ENCODE peak calls at places on chromosome 9, in six cellular contexts. F is HepG2, O is GM12878, I is H1, J is HCT116, X is K562. M is an unnamed sample.

GRCh38 chr9:89553451-89554020 is 51.3 kb upstream of the GADD45G start:
- DNase-seq in X (no peak), F (no peak), I (no peak), O (no peak), J (no peak), M (no peak)

GRCh38 chr9:4327504-4328191 is 27.8 kb upstream of the GLIS3 start:
- DNase-seq in J (no peak), I (peak), O (no peak), X (no peak), F (no peak), M (no peak)

GRCh38 chr9:79489241-79490000 is 82.3 kb upstream of the TLE4 start:
- DNase-seq in O (no peak), X (no peak), F (peak), J (no peak), I (no peak), M (no peak)

GRCh38 chr9:119556129-119556875 is 187.1 kb upstream of the BRINP1 start:
- DNase-seq in X (peak), F (peak), I (peak), O (no peak), J (no peak), M (peak)

GRCh38 chr9:7103382-7104170 is 345.8 kb downstream of the KDM4C start:
- DNase-seq in X (no peak), J (no peak), O (no peak), F (no peak), I (no peak), M (no peak)

GRCh38 chr9:104950838-104951237 is 22.9 kb upstream of the ABCA1 start:
- DNase-seq in J (no peak), O (no peak), I (no peak), F (no peak), X (no peak), M (no peak)

GRCh38 chr9:19689324-19690087 is 99.3 kb downstream of the SLC24A2 start:
- DNase-seq in F (no peak), O (no peak), X (no peak), J (no peak), I (no peak), M (no peak)

GRCh38 chr9:121599186-121599871 is 52.1 kb upstream of the DAB2IP start:
- DNase-seq in J (peak), I (peak), X (no peak), F (peak), O (no peak), M (no peak)

GRCh38 chr9:106634641-106635040 is 228.3 kb upstream of the ZNF462 start:
- DNase-seq in J (no peak), O (no peak), X (no peak), I (no peak), F (no peak), M (no peak)

GRCh38 chr9:114396558-114397218 is 8.9 kb upstream of the AKNA start:
- DNase-seq in F (peak), I (no peak), J (peak), O (no peak), X (no peak), M (no peak)

GRCh38 chr9:81317939-81318338 is 371.4 kb downstream of the TLE1 start:
- DNase-seq in I (no peak), F (no peak), O (no peak), J (no peak), X (no peak), M (no peak)

GRCh38 chr9:120892748-120893584 is 16.0 kb upstream of the PHF19 start:
- DNase-seq in I (no peak), X (peak), O (no peak), J (no peak), F (no peak), M (no peak)

GRCh38 chr9:122190597-122191381 is 31.1 kb downstream of the MORN5 start:
- DNase-seq in F (peak), X (no peak), J (no peak), I (no peak), O (no peak), M (peak)

GRCh38 chr9:129333961-129334743 is 156.1 kb upstream of the IER5L start:
- DNase-seq in O (no peak), X (peak), J (peak), F (peak), I (peak), M (peak)

GRCh38 chr9:109745335-109746283 is 34.4 kb upstream of the PALM2AKAP2 start:
- DNase-seq in X (no peak), F (no peak), J (no peak), O (no peak), I (no peak), M (no peak)

GRCh38 chr9:109507421-109507838 is 9.3 kb upstream of the PTPN3 start:
- DNase-seq in O (no peak), X (no peak), F (peak), J (no peak), I (no peak), M (peak)

GRCh38 chr9:38371495-38371894 is 21.0 kb upstream of the ALDH1B1 start:
- DNase-seq in J (peak), F (peak), O (peak), I (no peak), X (peak), M (peak)

GRCh38 chr9:104906441-104907277 is 21.3 kb downstream of the ABCA1 start:
- DNase-seq in F (no peak), J (no peak), X (no peak), I (peak), O (no peak), M (no peak)

GRCh38 chr9:87602933-87603643 is 105.4 kb downstream of the DAPK1 start:
- DNase-seq in J (no peak), I (no peak), X (no peak), O (no peak), F (no peak), M (no peak)

GRCh38 chr9:88280816-88281382 is 107.3 kb upstream of the SPIN1 start:
- DNase-seq in I (peak), J (no peak), F (no peak), X (no peak), O (no peak), M (no peak)

GRCh38 chr9:746661-747434 is 94.6 kb upstream of the DMRT1 start:
- DNase-seq in X (no peak), J (no peak), F (no peak), O (no peak), I (peak), M (no peak)

GRCh38 chr9:137030528-137030927 is 1.4 kb downstream of the FUT7 start:
- DNase-seq in X (no peak), F (no peak), I (no peak), J (no peak), O (peak), M (no peak)

GRCh38 chr9:124218438-124219289 is 39.1 kb upstream of the NEK6 start:
- DNase-seq in F (peak), J (peak), O (peak), X (no peak), I (no peak), M (no peak)

GRCh38 chr9:76445976-76446375 is 13.0 kb upstream of the GCNT1 start:
- DNase-seq in X (no peak), I (no peak), F (no peak), O (no peak), J (no peak), M (no peak)

GRCh38 chr9:137049544-137050449 is 3.8 kb upstream of the NPDC1 start:
- DNase-seq in J (no peak), I (peak), F (no peak), X (peak), O (no peak), M (no peak)

GRCh38 chr9:37390759-37391158 is 31.7 kb upstream of the GRHPR start:
- DNase-seq in X (peak), O (peak), F (peak), I (peak), J (peak), M (no peak)

GRCh38 chr9:81628897-81629296 is 60.5 kb downstream of the TLE1 start:
- DNase-seq in X (no peak), O (no peak), I (no peak), J (no peak), F (peak), M (peak)

GRCh38 chr9:89969156-89969566 is 364.3 kb downstream of the GADD45G start:
- DNase-seq in I (no peak), O (no peak), F (peak), J (no peak), X (no peak), M (no peak)

GRCh38 chr9:378263-378662 is 163.6 kb downstream of the DOCK8 start:
- DNase-seq in O (no peak), F (no peak), I (no peak), X (no peak), J (no peak), M (no peak)

GRCh38 chr9:137516144-137516917 is 33.9 kb downstream of the PNPLA7 start:
- DNase-seq in I (no peak), O (no peak), F (no peak), J (no peak), X (peak), M (no peak)

GRCh38 chr9:88746029-88746743 is 211.2 kb downstream of the NXNL2 start:
- DNase-seq in J (no peak), F (no peak), I (no peak), O (no peak), X (no peak), M (no peak)

GRCh38 chr9:112312139-112312538 is 21.3 kb downstream of the PTBP3 start:
- DNase-seq in J (no peak), X (no peak), F (no peak), I (no peak), O (no peak), M (no peak)

GRCh38 chr9:112308576-112308975 is 24.8 kb downstream of the PTBP3 start:
- DNase-seq in I (no peak), X (no peak), F (peak), J (no peak), O (no peak), M (no peak)

GRCh38 chr9:33300546-33300945 is 10.2 kb downstream of the NFX1 start:
- DNase-seq in J (no peak), I (no peak), O (no peak), F (peak), X (no peak), M (no peak)

GRCh38 chr9:11726659-11727058 is 966.5 kb upstream of the TYRP1 start:
- DNase-seq in X (no peak), O (no peak), F (no peak), J (no peak), I (no peak), M (no peak)

GRCh38 chr9:82606761-82607382 is 456.1 kb downstream of the RASEF start:
- DNase-seq in O (peak), X (no peak), J (peak), F (peak), I (peak), M (peak)

GRCh38 chr9:21455320-21455719 is 15.1 kb downstream of the IFNA1 start:
- DNase-seq in I (no peak), X (no peak), O (no peak), F (peak), J (peak), M (peak)

GRCh38 chr9:109499631-109500120 is 1.6 kb upstream of the PTPN3 start:
- DNase-seq in I (peak), O (no peak), F (peak), X (no peak), J (no peak), M (no peak)

GRCh38 chr9:108040783-108041182 is 551.2 kb upstream of the KLF4 start:
- DNase-seq in J (no peak), F (no peak), O (no peak), I (no peak), X (peak), M (no peak)

GRCh38 chr9:10855847-10856246 is 243.0 kb upstream of the PTPRD start:
- DNase-seq in F (no peak), J (no peak), I (no peak), O (no peak), X (no peak), M (no peak)

GRCh38 chr9:83981126-83981871 is 694 bp downstream of the RMI1 start:
- DNase-seq in I (no peak), J (no peak), O (no peak), X (no peak), F (no peak), M (no peak)
- TF ChIP-seq SIN3A in I (no peak), J (peak), O (no peak), X (peak), F (no peak), M (no peak)

GRCh38 chr9:35727676-35728040 is 4.3 kb downstream of the TLN1 start:
- DNase-seq in O (no peak), I (no peak), X (peak), F (no peak), J (no peak), M (no peak)

GRCh38 chr9:35728041-35728971 is 3.7 kb downstream of the TLN1 start:
- DNase-seq in J (no peak), F (peak), O (no peak), X (peak), I (peak), M (no peak)

GRCh38 chr9:35729700-35730485 is 2.1 kb downstream of the TLN1 start:
- DNase-seq in X (peak), O (no peak), J (peak), I (no peak), F (peak), M (no peak)

GRCh38 chr9:35730486-35730854 is 1.5 kb downstream of the TLN1 start:
- DNase-seq in F (no peak), O (no peak), X (no peak), I (no peak), J (no peak), M (no peak)

DNA sequence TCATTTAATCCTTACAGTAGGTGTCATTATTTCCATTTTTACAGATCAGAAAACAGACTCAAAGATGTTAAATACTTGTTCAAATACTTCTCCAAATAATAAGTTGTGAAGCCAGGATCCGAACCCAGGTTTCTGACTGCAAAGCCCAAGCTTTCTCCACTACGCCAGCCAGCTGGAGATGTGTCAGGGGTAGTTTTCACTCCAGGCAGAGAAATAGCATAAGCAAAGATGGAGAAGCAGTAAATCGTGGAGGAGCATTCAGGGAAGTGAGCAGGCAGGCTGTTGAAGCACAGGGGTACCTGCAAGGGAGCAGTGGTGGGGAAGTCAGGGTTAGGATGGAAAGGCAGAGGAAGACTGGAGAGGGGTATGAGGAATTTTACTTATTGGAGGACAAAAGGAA is 2.9 kb downstream of the TLN1 start:
- DNase-seq in F (no peak), X (no peak), J (no peak), O (no peak), I (no peak), M (no peak)
- H3K4me3 ChIP-seq in F (peak), X (peak), J (no peak), O (peak), I (peak), M (no peak)

GRCh38 chr9:26264709-26265601 is 586.7 kb upstream of the TUSC1 start:
- DNase-seq in X (no peak), J (no peak), F (no peak), O (no peak), I (no peak), M (no peak)
- TF ChIP-seq SIN3A in X (no peak), J (no peak), F (no peak), O (no peak), I (no peak), M (no peak)

GRCh38 chr9:35232867-35233544 is 71.2 kb downstream of the UNC13B start:
- DNase-seq in O (no peak), J (no peak), X (no peak), I (no peak), F (no peak), M (no peak)

GRCh38 chr9:35236692-35237091 is 74.9 kb downstream of the UNC13B start:
- DNase-seq in I (no peak), J (no peak), X (no peak), O (no peak), F (no peak), M (no peak)

DNA sequence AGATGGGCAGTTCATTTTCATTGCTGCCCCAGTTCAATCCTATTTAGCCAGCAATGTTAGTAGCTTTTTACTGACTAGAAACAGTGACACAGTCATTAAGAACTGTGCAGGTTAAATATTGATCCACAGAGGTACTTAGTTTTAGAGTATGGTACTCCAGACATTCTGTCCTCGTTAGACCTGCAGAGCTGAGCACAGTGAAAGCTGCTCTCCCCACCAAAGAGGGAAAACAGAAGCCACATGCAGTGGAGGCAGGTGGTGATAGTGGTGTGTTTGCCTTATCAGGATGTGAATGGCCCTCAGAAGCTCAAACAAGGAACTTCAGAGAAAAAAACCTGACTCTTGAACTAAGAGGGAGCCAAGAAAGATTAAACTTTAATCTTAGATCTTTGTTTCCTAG is 75.5 kb downstream of the UNC13B start:
- DNase-seq in J (no peak), X (no peak), F (no peak), O (no peak), I (no peak), M (no peak)
- H3K4me3 ChIP-seq in J (no peak), X (no peak), F (no peak), O (no peak), I (no peak), M (no peak)

DNA sequence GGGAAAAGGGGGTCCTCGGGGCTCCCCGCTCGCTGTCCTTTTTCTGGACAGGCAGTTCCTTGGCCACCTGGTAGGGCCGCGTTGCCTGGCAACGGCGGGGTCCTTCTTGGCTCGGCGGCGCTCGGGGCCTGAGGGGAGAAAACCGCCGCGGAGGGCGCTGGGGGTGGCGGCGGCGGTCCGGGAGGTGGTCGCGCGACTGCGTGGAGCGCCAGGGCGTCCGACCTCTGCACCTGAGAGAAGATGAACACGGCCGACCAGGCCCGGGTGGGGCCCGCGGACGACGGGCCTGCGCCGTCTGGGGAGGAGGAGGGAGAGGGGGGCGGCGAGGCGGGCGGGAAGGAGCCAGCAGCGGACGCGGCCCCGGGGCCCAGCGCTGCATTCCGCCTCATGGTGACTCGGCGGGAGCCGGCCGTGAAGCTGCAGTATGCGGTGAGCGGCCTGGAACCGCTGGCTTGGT is at the start of gene GTF3C4:
- DNase-seq in X (peak), J (peak), F (no peak), I (peak), O (no peak), M (no peak)
- TF ChIP-seq SIN3A in X (no peak), J (no peak), F (no peak), I (no peak), O (no peak), M (no peak)

GRCh38 chr9:94504358-94504757 is 50.5 kb upstream of the PCAT7 start:
- DNase-seq in O (no peak), F (no peak), J (no peak), X (no peak), I (no peak), M (no peak)

GRCh38 chr9:94498801-94499454 is 56.0 kb upstream of the PCAT7 start:
- DNase-seq in J (no peak), X (no peak), F (no peak), I (no peak), O (no peak), M (no peak)
- H3K4me3 ChIP-seq in J (no peak), X (no peak), F (no peak), I (no peak), O (no peak), M (no peak)

GRCh38 chr9:86443992-86444391 is 89.8 kb upstream of the TUT7 start:
- DNase-seq in O (no peak), I (no peak), J (no peak), X (no peak), F (no peak), M (no peak)
- TF ChIP-seq SIN3A in O (no peak), I (no peak), J (no peak), X (no peak), F (no peak), M (no peak)

GRCh38 chr9:77770340-77770739 is 122.2 kb upstream of the GNA14 start:
- DNase-seq in O (no peak), I (no peak), J (no peak), F (no peak), X (no peak), M (no peak)

GRCh38 chr9:77766587-77766986 is 118.5 kb upstream of the GNA14 start:
- DNase-seq in I (no peak), J (no peak), O (no peak), X (no peak), F (no peak), M (no peak)

GRCh38 chr9:77772641-77773040 is 124.5 kb upstream of the GNA14 start:
- DNase-seq in O (no peak), J (no peak), F (no peak), X (no peak), I (no peak), M (no peak)

GRCh38 chr9:77765781-77766259 is 117.7 kb upstream of the GNA14 start:
- DNase-seq in O (no peak), J (no peak), I (no peak), F (no peak), X (no peak), M (no peak)

GRCh38 chr9:77769246-77769645 is 121.1 kb upstream of the GNA14 start:
- DNase-seq in J (no peak), F (no peak), I (no peak), O (no peak), X (no peak), M (no peak)
- H3K4me3 ChIP-seq in J (no peak), F (no peak), I (no peak), O (no peak), X (no peak), M (no peak)

DNA sequence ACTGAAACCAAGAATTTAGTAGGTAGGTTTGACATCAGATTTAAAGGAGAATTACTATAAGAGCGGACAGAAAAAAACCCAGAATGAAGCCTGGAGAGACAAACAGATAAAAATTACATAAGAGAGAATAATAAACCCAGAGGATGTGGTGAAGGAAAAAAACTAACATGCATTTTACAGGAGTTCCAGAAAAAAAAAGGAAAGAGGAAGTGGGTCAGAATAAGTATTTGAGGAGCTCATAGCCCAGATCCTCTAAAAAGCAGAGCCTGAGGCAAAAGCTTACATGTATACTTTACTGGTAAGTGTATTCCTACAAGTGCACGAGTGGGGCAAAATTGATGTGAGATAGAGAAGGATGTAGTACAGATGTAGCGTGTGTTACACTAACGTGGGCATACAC is 43.1 kb upstream of the NAA35 start:
- DNase-seq in F (no peak), X (no peak), I (no peak), O (no peak), J (no peak), M (no peak)
- TF ChIP-seq SIN3A in F (no peak), X (no peak), I (no peak), O (no peak), J (no peak), M (no peak)

GRCh38 chr9:69149321-69149807 is 24.7 kb upstream of the TJP2 start:
- DNase-seq in O (no peak), X (no peak), I (peak), F (no peak), J (no peak), M (no peak)
- H3K4me3 ChIP-seq in O (no peak), X (no peak), I (no peak), F (no peak), J (no peak), M (no peak)